ENCODE peak calls at places on chromosome 22, in nine cellular contexts. Q, B, T, X, N, P, W, U and I are unnamed samples.

GRCh38 chr22:38355275-38355674 is 38.0 kb upstream of the CSNK1E start:
- DNase-seq in Q (no peak), B (no peak), T (no peak), X (peak), N (no peak), P (no peak), W (no peak), U (no peak), I (no peak)

GRCh38 chr22:29726512-29727247 is 6.9 kb downstream of the CABP7 start:
- DNase-seq in Q (no peak), B (no peak), T (no peak), X (no peak), N (no peak), P (peak), W (no peak), U (no peak), I (no peak)

GRCh38 chr22:37428649-37429586 is 1.6 kb upstream of the ELFN2 start:
- DNase-seq in Q (peak), B (no peak), T (peak), X (no peak), N (no peak), P (peak), W (peak), U (peak), I (no peak)

GRCh38 chr22:19715286-19715939 is 1.1 kb downstream of the SEPTIN5 start:
- DNase-seq in Q (no peak), B (no peak), T (no peak), X (no peak), N (no peak), P (no peak), W (no peak), U (no peak), I (no peak)

GRCh38 chr22:34736081-34736480 is 329.9 kb upstream of the ISX start:
- DNase-seq in Q (no peak), B (no peak), T (no peak), X (no peak), N (no peak), P (no peak), W (no peak), U (no peak), I (no peak)

GRCh38 chr22:44219101-44219870 is 38.6 kb downstream of the PARVG start:
- DNase-seq in Q (no peak), B (no peak), T (no peak), X (no peak), N (no peak), P (no peak), W (no peak), U (no peak), I (no peak)

GRCh38 chr22:37806409-37807338 is 1.1 kb upstream of the GCAT start:
- DNase-seq in Q (peak), B (no peak), T (no peak), X (no peak), N (no peak), P (no peak), W (no peak), U (no peak), I (no peak)

GRCh38 chr22:36730176-36730858 is 26.8 kb upstream of the CACNG2 start:
- DNase-seq in Q (no peak), B (no peak), T (no peak), X (no peak), N (no peak), P (no peak), W (no peak), U (no peak), I (no peak)

GRCh38 chr22:37172266-37173245 is 15.5 kb downstream of the C1QTNF6 start:
- DNase-seq in Q (no peak), B (no peak), T (no peak), X (no peak), N (no peak), P (no peak), W (no peak), U (no peak), I (no peak)

GRCh38 chr22:37212174-37212906 is at the start of gene SSTR3:
- DNase-seq in Q (no peak), B (no peak), T (no peak), X (no peak), N (no peak), P (peak), W (no peak), U (no peak), I (no peak)

GRCh38 chr22:47046411-47047065 is 284.1 kb downstream of the TBC1D22A start:
- DNase-seq in Q (no peak), B (no peak), T (no peak), X (no peak), N (no peak), P (no peak), W (no peak), U (no peak), I (no peak)

GRCh38 chr22:40676644-40677043 is 2.6 kb upstream of the MCHR1 start:
- DNase-seq in Q (no peak), B (no peak), T (no peak), X (no peak), N (no peak), P (peak), W (no peak), U (no peak), I (no peak)

GRCh38 chr22:50261615-50262459 is at the start of gene MAPK12:
- DNase-seq in Q (no peak), B (no peak), T (no peak), X (no peak), N (no peak), P (peak), W (no peak), U (no peak), I (no peak)

GRCh38 chr22:20319041-20319744 is 667 bp downstream of the DGCR6L start:
- DNase-seq in Q (no peak), B (no peak), T (no peak), X (peak), N (no peak), P (peak), W (no peak), U (no peak), I (no peak)

GRCh38 chr22:28021116-28021997 is 102.3 kb upstream of the PITPNB start:
- DNase-seq in Q (no peak), B (no peak), T (no peak), X (peak), N (no peak), P (no peak), W (no peak), U (no peak), I (no peak)

GRCh38 chr22:29833392-29833949 is 4.6 kb downstream of the ASCC2 start:
- DNase-seq in Q (no peak), B (no peak), T (no peak), X (no peak), N (no peak), P (no peak), W (no peak), U (no peak), I (no peak)

GRCh38 chr22:30266445-30267381 is at the start of gene OSM:
- DNase-seq in Q (no peak), B (no peak), T (peak), X (no peak), N (peak), P (no peak), W (no peak), U (peak), I (no peak)

GRCh38 chr22:41833369-41834004 is 582 bp downstream of the SREBF2 start:
- DNase-seq in Q (no peak), B (no peak), T (peak), X (peak), N (peak), P (peak), W (peak), U (peak), I (no peak)

GRCh38 chr22:39472570-39473556 is 16.1 kb downstream of the MGAT3 start:
- DNase-seq in Q (no peak), B (no peak), T (no peak), X (peak), N (no peak), P (peak), W (no peak), U (no peak), I (no peak)

GRCh38 chr22:42300286-42301071 is 30.0 kb upstream of the TCF20 start:
- DNase-seq in Q (no peak), B (peak), T (no peak), X (no peak), N (no peak), P (no peak), W (no peak), U (no peak), I (no peak)

GRCh38 chr22:45775569-45776312 is 104.1 kb downstream of the ATXN10 start:
- DNase-seq in Q (no peak), B (no peak), T (no peak), X (no peak), N (no peak), P (no peak), W (no peak), U (no peak), I (no peak)